ENCODE peak calls at places on chromosomes 11 and 22, in eight cellular contexts. One of them, this sample, is unnamed.

GRCh38 chr22:27474711-27475547 is 326.6 kb downstream of the MN1 start:
- DNase-seq in activated CD8-positive, alpha-beta T cell treated with anti-CD3 and anti-CD28 coated beads, Interleukin-2, amount 10 ng/mL, durations not matched to agents 7 days and 5 days: no peak
- DNase-seq in esophagus squamous epithelium: no peak
- DNase-seq in hypothalamus: no peak
- DNase-seq in neural crest cell: no peak
- DNase-seq in heart left ventricle: no peak
- DNase-seq in cardiac muscle cell: no peak
- DNase-seq in lower lobe of right lung: no peak
- DNase-seq in this sample: no peak

GRCh38 chr22:42001706-42002105 is 3.1 kb downstream of the WBP2NL start:
- DNase-seq in activated CD8-positive, alpha-beta T cell treated with anti-CD3 and anti-CD28 coated beads, Interleukin-2, amount 10 ng/mL, durations not matched to agents 7 days and 5 days: no peak
- DNase-seq in esophagus squamous epithelium: no peak
- DNase-seq in hypothalamus: no peak
- DNase-seq in neural crest cell: no peak
- DNase-seq in heart left ventricle: no peak
- DNase-seq in cardiac muscle cell: no peak
- DNase-seq in lower lobe of right lung: no peak
- DNase-seq in this sample: no peak

GRCh38 chr11:43316451-43316850 is 4.7 kb downstream of the API5 start:
- DNase-seq in activated CD8-positive, alpha-beta T cell treated with anti-CD3 and anti-CD28 coated beads, Interleukin-2, amount 10 ng/mL, durations not matched to agents 7 days and 5 days: peak
- DNase-seq in esophagus squamous epithelium: no peak
- DNase-seq in hypothalamus: no peak
- DNase-seq in neural crest cell: no peak
- DNase-seq in heart left ventricle: no peak
- DNase-seq in cardiac muscle cell: no peak
- DNase-seq in lower lobe of right lung: no peak
- DNase-seq in this sample: no peak

GRCh38 chr22:20076627-20077172 is 3.3 kb upstream of the DGCR8 start:
- DNase-seq in activated CD8-positive, alpha-beta T cell treated with anti-CD3 and anti-CD28 coated beads, Interleukin-2, amount 10 ng/mL, durations not matched to agents 7 days and 5 days: no peak
- DNase-seq in esophagus squamous epithelium: no peak
- DNase-seq in hypothalamus: no peak
- DNase-seq in neural crest cell: no peak
- DNase-seq in heart left ventricle: no peak
- DNase-seq in cardiac muscle cell: no peak
- DNase-seq in lower lobe of right lung: peak
- DNase-seq in this sample: no peak

GRCh38 chr11:60857378-60858232 is 1.9 kb upstream of the PTGDR2 start:
- DNase-seq in activated CD8-positive, alpha-beta T cell treated with anti-CD3 and anti-CD28 coated beads, Interleukin-2, amount 10 ng/mL, durations not matched to agents 7 days and 5 days: no peak
- DNase-seq in esophagus squamous epithelium: no peak
- DNase-seq in hypothalamus: no peak
- DNase-seq in neural crest cell: no peak
- DNase-seq in heart left ventricle: no peak
- DNase-seq in cardiac muscle cell: no peak
- DNase-seq in lower lobe of right lung: no peak
- DNase-seq in this sample: no peak

GRCh38 chr11:11451501-11452005 is 98.5 kb upstream of the CSNK2A3 start:
- DNase-seq in activated CD8-positive, alpha-beta T cell treated with anti-CD3 and anti-CD28 coated beads, Interleukin-2, amount 10 ng/mL, durations not matched to agents 7 days and 5 days: no peak
- DNase-seq in esophagus squamous epithelium: no peak
- DNase-seq in hypothalamus: no peak
- DNase-seq in neural crest cell: no peak
- DNase-seq in heart left ventricle: no peak
- DNase-seq in cardiac muscle cell: no peak
- DNase-seq in lower lobe of right lung: no peak
- DNase-seq in this sample: no peak

GRCh38 chr11:69403556-69404215 is 77.8 kb upstream of the LINC01488 start:
- DNase-seq in activated CD8-positive, alpha-beta T cell treated with anti-CD3 and anti-CD28 coated beads, Interleukin-2, amount 10 ng/mL, durations not matched to agents 7 days and 5 days: no peak
- DNase-seq in esophagus squamous epithelium: no peak
- DNase-seq in hypothalamus: no peak
- DNase-seq in neural crest cell: no peak
- DNase-seq in heart left ventricle: no peak
- DNase-seq in cardiac muscle cell: no peak
- DNase-seq in lower lobe of right lung: no peak
- DNase-seq in this sample: no peak

GRCh38 chr22:41904450-41905410 is 10.1 kb downstream of the SHISA8 start:
- DNase-seq in activated CD8-positive, alpha-beta T cell treated with anti-CD3 and anti-CD28 coated beads, Interleukin-2, amount 10 ng/mL, durations not matched to agents 7 days and 5 days: no peak
- DNase-seq in esophagus squamous epithelium: no peak
- DNase-seq in hypothalamus: no peak
- DNase-seq in neural crest cell: no peak
- DNase-seq in heart left ventricle: no peak
- DNase-seq in cardiac muscle cell: no peak
- DNase-seq in lower lobe of right lung: no peak
- DNase-seq in this sample: no peak

GRCh38 chr11:116576523-116576922 is 196.3 kb downstream of the BUD13 start:
- DNase-seq in activated CD8-positive, alpha-beta T cell treated with anti-CD3 and anti-CD28 coated beads, Interleukin-2, amount 10 ng/mL, durations not matched to agents 7 days and 5 days: no peak
- DNase-seq in esophagus squamous epithelium: no peak
- DNase-seq in hypothalamus: no peak
- DNase-seq in neural crest cell: no peak
- DNase-seq in heart left ventricle: no peak
- DNase-seq in cardiac muscle cell: no peak
- DNase-seq in lower lobe of right lung: no peak
- DNase-seq in this sample: no peak

This sample was measured in occipital lobe.